ENCODE peak calls at places on chromosome 7, in six cellular contexts. X, K, V, Y, D and R are unnamed samples.
A peak's percentile ranks its signal among the peaks of the same experiment; 100 is the strongest.

GRCh38 chr7:3042861-3043489 is 692 bp downstream of the CARD11 start:
- DNase-seq in D (peak; percentile 80), K (peak; percentile 55), X (no peak), V (peak; percentile 80), Y (no peak), R (peak; percentile 35)

GRCh38 chr7:88169717-88170320 is 50.0 kb downstream of the SRI start:
- DNase-seq in X (no peak), V (peak; percentile 27), Y (peak; percentile 42), K (peak; percentile 23), D (peak; percentile 46), R (peak; percentile 55)

GRCh38 chr7:43723002-43723331 is 6.4 kb downstream of the COA1 start:
- DNase-seq in Y (no peak), K (no peak), V (no peak), X (no peak), D (no peak), R (no peak)

GRCh38 chr7:129896568-129897382 is 56.0 kb downstream of the UBE2H start:
- DNase-seq in K (no peak), Y (peak; percentile 66), V (no peak), D (no peak), X (no peak), R (peak; percentile 70)

GRCh38 chr7:11753441-11753840 is 78.6 kb downstream of the THSD7A start:
- DNase-seq in V (no peak), D (no peak), Y (no peak), X (no peak), K (no peak), R (no peak)

GRCh38 chr7:2099036-2099957 is 133.4 kb downstream of the MAD1L1 start:
- DNase-seq in K (no peak), V (no peak), Y (peak; percentile 88), X (no peak), D (peak; percentile 40), R (no peak)

GRCh38 chr7:1070544-1071342 is 17.2 kb upstream of the GPER1 start:
- DNase-seq in V (no peak), Y (no peak), D (no peak), X (no peak), K (no peak), R (no peak)

GRCh38 chr7:81949306-81949705 is 179.5 kb upstream of the HGF start:
- DNase-seq in V (no peak), D (no peak), Y (no peak), K (no peak), X (no peak), R (no peak)

GRCh38 chr7:155277385-155277994 is 20.2 kb upstream of the INSIG1 start:
- DNase-seq in K (no peak), X (no peak), D (no peak), V (no peak), Y (peak; percentile 38), R (peak; percentile 48)

GRCh38 chr7:80182630-80183276 is 48.1 kb downstream of the GNAI1 start:
- DNase-seq in Y (peak; percentile 9), V (no peak), X (peak; percentile 18), K (no peak), D (no peak), R (peak; percentile 50)

DNA sequence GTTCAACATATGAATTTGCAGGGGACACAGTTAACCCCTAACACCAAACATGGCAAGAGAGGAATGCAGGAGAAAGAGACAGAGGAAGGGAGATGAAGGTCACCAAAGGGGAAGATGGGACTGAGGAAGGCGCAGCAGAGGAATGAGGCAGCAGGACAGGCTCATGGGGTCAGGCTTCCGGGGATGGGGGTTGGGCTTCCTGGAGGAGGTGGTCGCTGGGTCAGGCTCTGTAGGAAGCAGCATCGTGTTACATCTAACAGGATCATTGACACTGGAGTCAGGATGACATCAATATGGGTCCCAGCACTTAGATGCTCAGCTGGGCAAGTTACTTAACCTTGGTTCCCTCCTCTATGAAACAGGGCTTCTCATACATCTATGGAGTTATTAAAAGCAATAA is 113.2 kb downstream of the NPTX2 start:
- DNase-seq in V (no peak), Y (no peak), D (peak; percentile 36), K (no peak), X (no peak), R (no peak)
- H2AFZ ChIP-seq in V (no peak overlapping the region), Y (no peak overlapping the region), D (no peak overlapping the region), K (no peak overlapping the region), X (no peak overlapping the region), R (no peak overlapping the region)

GRCh38 chr7:131897016-131897789 is 340.8 kb upstream of the PODXL start:
- DNase-seq in X (peak; percentile 12), Y (peak; percentile 87), D (no peak), K (no peak), V (no peak), R (peak; percentile 62)
- H3K9me2 ChIP-seq in X (no peaks in the 10 kb centered on the region), Y (no peaks in the 10 kb centered on the region), D (no peaks in the 10 kb centered on the region), K (no peaks in the 10 kb centered on the region), V (no peaks in the 10 kb centered on the region), R (no peaks in the 10 kb centered on the region)

DNA sequence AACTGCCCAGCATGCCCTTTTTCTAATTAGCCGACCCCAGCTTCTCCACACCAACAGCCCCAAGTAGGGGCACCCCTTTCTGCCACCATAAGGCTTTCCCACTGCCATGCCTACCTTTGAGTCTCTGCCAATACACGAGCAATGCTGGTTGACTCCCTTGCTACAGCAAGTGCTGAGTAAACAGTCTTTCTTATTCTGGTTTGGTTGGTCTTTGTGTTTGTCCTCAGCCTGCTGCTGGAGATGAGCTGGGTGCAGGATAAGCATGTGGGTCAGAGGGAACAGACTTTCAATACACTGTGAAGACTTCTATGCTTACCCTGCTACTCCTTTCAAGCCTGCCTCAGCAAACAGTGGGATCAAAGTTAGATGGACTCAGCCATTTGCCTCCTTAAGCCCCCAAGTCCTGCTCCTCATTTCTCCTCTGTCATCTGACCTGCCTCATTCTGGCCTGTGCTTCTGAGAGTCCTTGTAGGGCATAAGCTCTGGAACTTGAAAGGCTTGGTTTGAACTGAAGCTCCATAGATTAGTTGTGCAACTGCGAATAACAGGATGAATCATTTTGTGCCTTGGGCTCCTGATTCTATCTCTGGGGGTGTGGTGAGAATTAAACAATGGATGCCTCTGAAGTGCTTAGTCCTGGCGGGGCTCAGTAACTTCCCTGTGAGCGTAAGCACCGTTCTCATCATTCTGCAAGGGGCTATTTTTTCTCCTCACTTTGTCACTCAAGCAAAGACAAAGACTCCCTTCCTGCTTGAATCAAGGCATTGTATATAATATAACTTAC is 533.8 kb upstream of the DPP6 start:
- DNase-seq in X (no peak), D (no peak), V (no peak), Y (no peak), K (no peak), R (no peak)
- H2AFZ ChIP-seq in X (no peak overlapping the region), D (no peak overlapping the region), V (no peak overlapping the region), Y (no peak overlapping the region), K (no peak overlapping the region), R (no peak overlapping the region)

GRCh38 chr7:131896189-131896855 is 339.9 kb upstream of the PODXL start:
- DNase-seq in D (no peak), V (no peak), X (no peak), Y (no peak), K (no peak), R (no peak)

GRCh38 chr7:131895541-131896173 is 339.2 kb upstream of the PODXL start:
- DNase-seq in X (peak; percentile 78), D (no peak), V (no peak), K (peak; percentile 48), Y (peak; percentile 98), R (peak; percentile 95)

GRCh38 chr7:131898418-131898817 is 342.0 kb upstream of the PODXL start:
- DNase-seq in D (no peak), X (no peak), K (no peak), Y (peak; percentile 66), V (no peak), R (peak; percentile 15)

GRCh38 chr7:131899271-131900030 is 343.0 kb upstream of the PODXL start:
- DNase-seq in K (no peak), V (no peak), D (no peak), Y (peak; percentile 29), X (no peak), R (no peak)

GRCh38 chr7:131897790-131898165 is 341.4 kb upstream of the PODXL start:
- DNase-seq in D (no peak), Y (no peak), X (no peak), V (no peak), K (no peak), R (no peak)
- H3K9me2 ChIP-seq in D (no peaks in the 10 kb centered on the region), Y (no peaks in the 10 kb centered on the region), X (no peaks in the 10 kb centered on the region), V (no peaks in the 10 kb centered on the region), K (no peaks in the 10 kb centered on the region), R (no peaks in the 10 kb centered on the region)